ENCODE peak calls at places on chromosome 15, in eight cellular contexts. D is SJSA1, Z is fibroblast of lung, H is uterus, K is IMR-90, Y is left ventricle myocardium inferior, O is esophagus squamous epithelium, U is WERI-Rb-1. C is an unnamed sample.

GRCh38 chr15:28911295-28911979 is 25.7 kb downstream of the APBA2 start:
- DNase-seq in D (no peak), Z (no peak), H (no peak), K (no peak), Y (no peak), O (no peak), U (peak), C (no peak)

GRCh38 chr15:47431501-47431900 is 285.8 kb upstream of the SEMA6D start:
- DNase-seq in D (peak), Z (peak), H (no peak), K (peak), Y (no peak), O (no peak), U (no peak), C (peak)

GRCh38 chr15:65374831-65375401 is 2.9 kb downstream of the IGDCC3 start:
- DNase-seq in D (no peak), Z (peak), H (no peak), K (peak), Y (no peak), O (no peak), U (peak), C (no peak)

GRCh38 chr15:41950505-41950904 is 21.9 kb downstream of the EHD4 start:
- DNase-seq in D (no peak), Z (no peak), H (no peak), K (peak), Y (no peak), O (no peak), U (no peak), C (no peak)

GRCh38 chr15:52042051-52042851 is 23.2 kb downstream of the MAPK6 start:
- DNase-seq in D (no peak), Z (peak), H (no peak), K (no peak), Y (no peak), O (no peak), U (no peak), C (no peak)

GRCh38 chr15:32028921-32029320 is 1.4 kb upstream of the CHRNA7 start:
- DNase-seq in D (no peak), Z (no peak), H (no peak), K (no peak), Y (no peak), O (no peak), U (peak), C (no peak)

GRCh38 chr15:53072077-53072476 is 281.9 kb upstream of the ONECUT1 start:
- DNase-seq in D (peak), Z (peak), H (peak), K (peak), Y (no peak), O (no peak), U (peak), C (peak)

GRCh38 chr15:92393994-92394326 is 279 bp downstream of the ST8SIA2 start:
- DNase-seq in D (no peak), Z (no peak), H (no peak), K (no peak), Y (no peak), O (no peak), U (no peak), C (no peak)

GRCh38 chr15:96285306-96285705 is 45.2 kb upstream of the NR2F2 start:
- DNase-seq in D (peak), Z (peak), H (peak), K (peak), Y (no peak), O (no peak), U (no peak), C (peak)

GRCh38 chr15:78987891-78988360 is 43.1 kb upstream of the CTSH start:
- DNase-seq in D (no peak), Z (no peak), H (no peak), K (no peak), Y (no peak), O (no peak), U (no peak), C (no peak)

GRCh38 chr15:40092416-40093223 is 16.1 kb downstream of the BMF start:
- DNase-seq in D (no peak), Z (peak), H (peak), K (peak), Y (peak), O (no peak), U (peak), C (no peak)

GRCh38 chr15:70856884-70857546 is 3.1 kb upstream of the LARP6 start:
- DNase-seq in D (peak), Z (peak), H (peak), K (peak), Y (peak), O (no peak), U (no peak), C (peak)

GRCh38 chr15:40958723-40959122 is 5.5 kb downstream of the CHAC1 start:
- DNase-seq in D (no peak), Z (no peak), H (no peak), K (no peak), Y (no peak), O (no peak), U (no peak), C (no peak)

GRCh38 chr15:29792426-29793159 is 29.7 kb downstream of the TJP1 start:
- DNase-seq in D (no peak), Z (peak), H (no peak), K (no peak), Y (no peak), O (no peak), U (no peak), C (peak)

GRCh38 chr15:32861741-32862140 is 143.9 kb downstream of the GREM1 start:
- DNase-seq in D (peak), Z (peak), H (no peak), K (peak), Y (no peak), O (no peak), U (peak), C (peak)

GRCh38 chr15:42110367-42110766 is 16.0 kb upstream of the PLA2G4D start:
- DNase-seq in D (no peak), Z (no peak), H (no peak), K (no peak), Y (no peak), O (no peak), U (no peak), C (no peak)

GRCh38 chr15:78621810-78622402 is 1.1 kb upstream of the CHRNA3 start:
- DNase-seq in D (no peak), Z (no peak), H (no peak), K (no peak), Y (no peak), O (no peak), U (no peak), C (no peak)

GRCh38 chr15:101017041-101017754 is 98.0 kb downstream of the LRRK1 start:
- DNase-seq in D (peak), Z (no peak), H (peak), K (peak), Y (no peak), O (no peak), U (peak), C (no peak)

GRCh38 chr15:40289140-40289775 is 6.4 kb upstream of the ANKRD63 start:
- DNase-seq in D (no peak), Z (no peak), H (no peak), K (no peak), Y (no peak), O (no peak), U (no peak), C (no peak)

GRCh38 chr15:39094116-39094515 is 486.8 kb upstream of the THBS1 start:
- DNase-seq in D (no peak), Z (no peak), H (no peak), K (peak), Y (no peak), O (no peak), U (no peak), C (no peak)

GRCh38 chr15:68775671-68776476 is 44.8 kb downstream of the ANP32A start:
- DNase-seq in D (peak), Z (peak), H (peak), K (peak), Y (peak), O (no peak), U (no peak), C (no peak)

GRCh38 chr15:81291916-81292424 is 32.0 kb downstream of the STARD5 start:
- DNase-seq in D (no peak), Z (no peak), H (no peak), K (no peak), Y (no peak), O (no peak), U (no peak), C (no peak)

GRCh38 chr15:40002295-40002694 is 36.7 kb downstream of the SRP14 start:
- DNase-seq in D (no peak), Z (peak), H (no peak), K (peak), Y (no peak), O (no peak), U (no peak), C (peak)

GRCh38 chr15:40927497-40928346 is 1.4 kb upstream of the DLL4 start:
- DNase-seq in D (no peak), Z (no peak), H (no peak), K (no peak), Y (no peak), O (no peak), U (peak), C (no peak)

GRCh38 chr15:41891226-41891625 is 2.6 kb downstream of the SPTBN5 start:
- DNase-seq in D (no peak), Z (no peak), H (no peak), K (no peak), Y (no peak), O (no peak), U (peak), C (no peak)

GRCh38 chr15:64536244-64536836 is 76.0 kb downstream of the ZNF609 start:
- DNase-seq in D (peak), Z (peak), H (no peak), K (peak), Y (no peak), O (no peak), U (no peak), C (peak)

GRCh38 chr15:74695597-74696397 is at the start of gene EDC3:
- DNase-seq in D (peak), Z (peak), H (peak), K (peak), Y (peak), O (peak), U (peak), C (peak)

GRCh38 chr15:74692327-74692726 is 3.5 kb downstream of the EDC3 start:
- DNase-seq in D (no peak), Z (no peak), H (no peak), K (no peak), Y (no peak), O (no peak), U (no peak), C (no peak)

GRCh38 chr15:74696808-74697207 is 984 bp upstream of the EDC3 start:
- DNase-seq in D (no peak), Z (no peak), H (no peak), K (no peak), Y (no peak), O (no peak), U (no peak), C (no peak)

GRCh38 chr15:74696398-74696729 is 540 bp upstream of the EDC3 start:
- DNase-seq in D (no peak), Z (no peak), H (no peak), K (no peak), Y (no peak), O (no peak), U (no peak), C (no peak)
- H3K27ac ChIP-seq in D (peak), Z (peak), H (peak), K (peak), Y (peak), O (peak), U (peak), C (peak)

GRCh38 chr15:50876260-50876988 is 32.1 kb upstream of the AP4E1 start:
- DNase-seq in D (no peak), Z (no peak), H (no peak), K (no peak), Y (no peak), O (no peak), U (no peak), C (no peak)
- H3K4me3 ChIP-seq in D (peak), Z (peak), H (no peak), K (peak), Y (peak), O (peak), U (peak), C (peak)

GRCh38 chr15:34055868-34056595 is 17.0 kb upstream of the AVEN start:
- DNase-seq in D (no peak), Z (peak), H (no peak), K (peak), Y (no peak), O (no peak), U (no peak), C (peak)
- H3K27ac ChIP-seq in D (peak), Z (peak), H (peak), K (peak), Y (no peak), O (no peak), U (no peak), C (peak)

GRCh38 chr15:59399465-59400102 is 26.9 kb upstream of the MYO1E start:
- DNase-seq in D (no peak), Z (no peak), H (no peak), K (no peak), Y (no peak), O (no peak), U (no peak), C (no peak)
- H3K4me3 ChIP-seq in D (no peak), Z (no peak), H (no peak), K (no peak), Y (no peak), O (no peak), U (no peak), C (no peak)

GRCh38 chr15:67196222-67196621 is 58.2 kb downstream of the AAGAB start:
- DNase-seq in D (no peak), Z (no peak), H (no peak), K (peak), Y (no peak), O (no peak), U (no peak), C (no peak)

GRCh38 chr15:67194171-67195114 is 60.0 kb downstream of the AAGAB start:
- DNase-seq in D (no peak), Z (no peak), H (no peak), K (no peak), Y (peak), O (no peak), U (no peak), C (no peak)

GRCh38 chr15:67196672-67197363 is 57.6 kb downstream of the AAGAB start:
- DNase-seq in D (no peak), Z (peak), H (peak), K (peak), Y (no peak), O (no peak), U (no peak), C (no peak)

GRCh38 chr15:67193223-67194009 is 61.0 kb downstream of the AAGAB start:
- DNase-seq in D (no peak), Z (no peak), H (peak), K (peak), Y (no peak), O (no peak), U (no peak), C (no peak)

DNA sequence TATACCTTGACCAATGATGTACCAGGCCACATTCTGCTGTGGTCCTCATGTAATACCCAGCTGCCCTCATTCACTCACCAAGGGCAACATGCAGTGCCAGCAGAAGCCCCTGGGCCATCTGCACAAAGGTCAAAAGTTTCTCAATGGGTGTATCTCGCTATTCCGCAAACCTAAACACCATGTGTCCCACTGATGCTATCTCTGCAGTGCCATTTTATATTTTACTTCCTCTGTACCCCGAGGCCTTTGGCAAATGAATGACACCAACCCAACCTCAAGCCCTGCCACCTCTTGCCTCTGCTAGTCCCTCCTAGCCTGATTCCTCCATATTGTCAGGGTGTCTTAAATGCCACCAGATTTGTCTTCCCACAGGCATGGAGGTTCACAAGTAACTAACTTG is 59.2 kb downstream of the AAGAB start:
- DNase-seq in D (no peak), Z (no peak), H (no peak), K (no peak), Y (no peak), O (no peak), U (no peak), C (no peak)
- H3K27ac ChIP-seq in D (no peak), Z (peak), H (peak), K (peak), Y (peak), O (peak), U (no peak), C (no peak)

GRCh38 chr15:88908123-88908522 is 5.1 kb downstream of the MFGE8 start:
- DNase-seq in D (no peak), Z (no peak), H (no peak), K (no peak), Y (no peak), O (no peak), U (no peak), C (no peak)
- H3K4me3 ChIP-seq in D (no peak), Z (no peak), H (no peak), K (no peak), Y (peak), O (no peak), U (no peak), C (no peak)

DNA sequence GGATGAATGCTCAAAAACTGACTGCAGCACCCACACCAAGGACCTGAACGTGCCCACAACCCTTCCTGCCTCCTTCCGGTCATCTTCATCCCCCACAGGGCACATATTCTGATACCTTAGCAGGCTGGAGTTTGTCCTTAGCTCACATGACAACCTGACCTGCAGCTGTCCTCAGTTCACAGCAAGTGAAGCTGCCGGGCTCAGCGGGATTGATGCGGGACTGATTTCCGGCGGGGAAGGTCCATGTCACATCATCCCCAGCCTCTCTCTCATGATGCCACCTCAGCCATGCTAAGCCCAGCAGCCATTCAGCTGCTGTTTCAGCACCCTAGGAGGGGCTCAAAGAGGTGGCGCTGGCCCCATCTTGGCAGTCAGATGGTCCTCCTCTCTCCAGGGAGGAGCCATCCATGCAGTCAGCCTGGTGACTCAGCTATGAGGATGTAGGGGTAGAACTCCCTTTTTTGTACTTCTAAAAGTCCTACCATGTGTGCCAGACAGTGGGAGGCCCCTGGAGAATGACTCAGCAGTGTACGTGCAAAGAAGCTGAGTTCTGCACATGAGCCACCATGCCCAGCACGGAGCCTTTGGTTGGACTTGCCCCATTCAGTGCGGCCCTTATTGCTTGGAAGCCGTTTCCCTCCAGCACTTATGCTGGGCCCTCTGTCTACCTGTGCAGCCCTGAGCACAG is 9.5 kb downstream of the CA12 start:
- DNase-seq in D (peak), Z (peak), H (peak), K (peak), Y (no peak), O (no peak), U (no peak), C (peak)
- H3K27ac ChIP-seq in D (peak), Z (peak), H (peak), K (peak), Y (no peak), O (peak), U (no peak), C (peak)